ENCODE peak calls at places on chromosomes 11 and 22, in six cellular contexts. A is AG09309, W is nephron progenitor cell, O is tibial nerve, Q is endodermal cell, S is A549. P is an unnamed sample.

GRCh38 chr11:73949246-73949645 is 1.6 kb upstream of the DNAJB13 start:
- DNase-seq in A (no peak), W (no peak), O (no peak), Q (no peak), S (no peak), P (no peak)

GRCh38 chr11:122977455-122978302 is 4.0 kb downstream of the BSX start:
- DNase-seq in A (no peak), W (peak), O (no peak), Q (peak), S (no peak), P (no peak)

GRCh38 chr11:93411705-93412104 is 81.2 kb downstream of the DEUP1 start:
- DNase-seq in A (no peak), W (no peak), O (no peak), Q (no peak), S (no peak), P (no peak)

GRCh38 chr11:99814738-99815137 is 794.0 kb downstream of the CNTN5 start:
- DNase-seq in A (no peak), W (no peak), O (no peak), Q (no peak), S (peak), P (no peak)

GRCh38 chr22:25334091-25334490 is 114.7 kb downstream of the CRYBB2 start:
- DNase-seq in A (no peak), W (peak), O (no peak), Q (peak), S (peak), P (no peak)

GRCh38 chr11:84594602-84595001 is 1032.5 kb downstream of the DLG2 start:
- DNase-seq in A (no peak), W (no peak), O (no peak), Q (no peak), S (no peak), P (no peak)

GRCh38 chr11:92794783-92795182 is 174.7 kb upstream of the MTNR1B start:
- DNase-seq in A (no peak), W (peak), O (no peak), Q (no peak), S (no peak), P (no peak)

GRCh38 chr22:50262460-50262911 is 1.0 kb upstream of the MAPK12 start:
- DNase-seq in A (no peak), W (no peak), O (no peak), Q (no peak), S (peak), P (no peak)

GRCh38 chr11:131217313-131218297 is 152.8 kb upstream of the NTM start:
- DNase-seq in A (no peak), W (no peak), O (no peak), Q (peak), S (peak), P (no peak)

GRCh38 chr22:46915978-46916730 is 153.7 kb downstream of the TBC1D22A start:
- DNase-seq in A (no peak), W (no peak), O (no peak), Q (no peak), S (no peak), P (no peak)

GRCh38 chr11:47007579-47007978 is 71.0 kb downstream of the CSTPP1 start:
- DNase-seq in A (no peak), W (no peak), O (no peak), Q (no peak), S (no peak), P (no peak)

GRCh38 chr11:96259053-96259837 is 83.8 kb downstream of the MAML2 start:
- DNase-seq in A (no peak), W (no peak), O (no peak), Q (no peak), S (peak), P (no peak)

GRCh38 chr11:130633466-130633865 is 185.0 kb downstream of the ADAMTS15 start:
- DNase-seq in A (no peak), W (no peak), O (no peak), Q (no peak), S (no peak), P (no peak)

GRCh38 chr11:58580311-58580710 is 1.4 kb downstream of the ZFP91 start:
- DNase-seq in A (no peak), W (no peak), O (no peak), Q (no peak), S (no peak), P (no peak)

GRCh38 chr22:37517826-37518450 is 1.3 kb downstream of the CARD10 start:
- DNase-seq in A (no peak), W (no peak), O (no peak), Q (no peak), S (no peak), P (no peak)

GRCh38 chr11:332651-333480 is 12.2 kb upstream of the IFITM3 start:
- DNase-seq in A (no peak), W (no peak), O (no peak), Q (no peak), S (no peak), P (no peak)

GRCh38 chr11:78420255-78420764 is 2.7 kb upstream of the GAB2 start:
- DNase-seq in A (peak), W (peak), O (peak), Q (peak), S (peak), P (peak)

GRCh38 chr22:38218661-38219331 is 17.0 kb downstream of the MAFF start:
- DNase-seq in A (peak), W (peak), O (peak), Q (peak), S (peak), P (no peak)

GRCh38 chr11:74269161-74269809 is 42.2 kb downstream of the P4HA3 start:
- DNase-seq in A (no peak), W (no peak), O (no peak), Q (peak), S (peak), P (no peak)

GRCh38 chr22:19713650-19714319 is 518 bp upstream of the SEPTIN5 start:
- DNase-seq in A (no peak), W (peak), O (no peak), Q (peak), S (no peak), P (no peak)

GRCh38 chr11:26134053-26134452 is 197.9 kb upstream of the ANO3 start:
- DNase-seq in A (no peak), W (no peak), O (no peak), Q (no peak), S (no peak), P (no peak)

GRCh38 chr11:33016654-33017053 is 976 bp downstream of the DEPDC7 start:
- DNase-seq in A (no peak), W (no peak), O (no peak), Q (no peak), S (no peak), P (no peak)

GRCh38 chr22:28594784-28595324 is 84.8 kb downstream of the TTC28 start:
- DNase-seq in A (peak), W (no peak), O (no peak), Q (no peak), S (peak), P (no peak)
- TF ChIP-seq CTCF in A (peak), W (peak), O (peak), Q (peak), S (peak), P (peak)

GRCh38 chr11:35419713-35420333 is 465 bp upstream of the SLC1A2 start:
- DNase-seq in A (no peak), W (peak), O (no peak), Q (peak), S (no peak), P (no peak)
- TF ChIP-seq CTCF in A (no peak), W (no peak), O (no peak), Q (no peak), S (no peak), P (no peak)

DNA sequence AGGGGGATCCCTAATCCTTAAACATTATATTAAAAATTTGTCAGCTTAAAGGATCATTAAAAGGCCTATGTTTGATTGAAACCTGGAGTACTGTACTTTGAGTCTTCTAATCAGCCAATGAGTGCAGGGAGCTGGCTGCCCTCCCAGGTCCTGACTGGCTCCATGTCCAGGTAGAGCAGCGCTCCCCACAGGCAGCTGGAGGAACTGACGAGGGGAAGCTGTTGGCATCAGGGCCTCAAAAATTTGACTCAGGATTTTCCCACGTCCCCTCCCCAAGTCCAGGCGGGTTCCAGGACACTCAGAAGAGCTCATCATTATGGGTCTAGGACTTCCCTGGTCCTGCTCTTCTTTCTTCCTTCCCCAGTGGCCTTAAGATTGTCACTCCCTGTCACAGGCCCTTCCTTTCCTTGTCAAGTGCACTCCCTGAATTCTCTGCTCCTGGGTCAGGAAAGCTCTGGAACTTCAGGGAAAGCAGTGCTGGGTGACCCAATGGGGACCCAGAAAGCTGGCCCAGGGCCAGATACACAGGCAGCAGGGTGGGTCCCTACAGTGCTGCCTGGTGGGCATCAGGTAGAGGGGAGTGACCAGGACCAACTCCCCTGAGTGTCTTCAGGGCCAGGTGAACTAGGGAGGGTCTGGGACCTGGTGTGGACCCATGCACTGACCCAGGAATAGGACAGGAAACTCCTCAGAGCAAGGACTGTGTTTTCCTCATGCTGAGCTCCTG is 65.5 kb downstream of the GGTLC2 start:
- DNase-seq in A (no peak), W (peak), O (no peak), Q (peak), S (peak), P (no peak)
- TF ChIP-seq CTCF in A (peak), W (peak), O (no peak), Q (peak), S (no peak), P (no peak)

DNA sequence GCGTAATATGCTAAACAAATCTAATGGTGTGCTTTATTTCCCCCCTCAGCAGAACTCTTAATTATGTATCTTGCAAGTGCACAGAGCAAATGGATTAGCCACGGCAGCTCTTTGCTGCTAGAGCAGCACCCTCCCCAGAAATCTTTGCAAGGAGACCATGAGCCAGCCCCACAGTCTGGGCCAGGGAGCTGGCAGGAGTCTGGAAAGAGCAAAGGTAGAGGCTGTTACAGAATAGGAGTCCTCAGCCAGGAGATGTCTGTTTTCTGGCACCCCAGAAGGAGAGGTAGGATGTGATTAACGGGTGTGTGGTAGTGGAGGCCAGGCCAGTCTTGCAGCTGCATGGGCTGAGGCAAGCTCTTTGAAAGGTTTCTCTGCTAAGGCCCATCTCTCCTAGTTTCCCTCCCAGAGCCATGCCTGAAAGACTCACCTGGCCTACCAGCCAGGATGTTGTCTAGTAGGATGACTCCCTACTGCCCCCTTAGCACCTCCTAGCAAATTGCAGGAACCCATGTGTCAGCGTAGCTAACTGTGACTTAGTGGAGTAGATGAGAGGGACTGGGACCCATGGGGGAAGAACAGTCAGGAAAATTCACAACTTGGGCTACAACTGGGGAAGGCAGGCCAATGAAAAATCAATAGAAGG is 557.2 kb downstream of the BUD13 start:
- DNase-seq in A (no peak), W (no peak), O (no peak), Q (peak), S (peak), P (no peak)
- TF ChIP-seq CTCF in A (peak), W (peak), O (no peak), Q (peak), S (no peak), P (no peak)

DNA sequence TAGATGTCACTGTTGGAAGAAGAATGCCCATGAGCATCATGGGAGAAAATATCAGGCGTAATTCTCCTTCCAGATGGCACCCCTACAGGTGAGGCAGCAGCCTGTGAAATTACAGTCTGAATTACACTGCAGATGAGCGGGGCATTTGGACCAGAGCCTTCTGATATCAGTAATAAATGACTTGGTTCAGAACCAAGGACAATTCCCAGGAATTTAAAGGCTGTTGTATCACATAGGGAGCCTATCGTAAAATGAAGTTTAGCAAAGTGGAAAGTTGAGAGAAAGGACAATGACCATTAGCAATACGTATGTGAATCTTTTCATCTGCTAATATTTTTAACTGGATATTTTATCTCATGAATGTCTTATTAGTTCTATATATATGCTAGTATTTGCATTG is 61.3 kb downstream of the PRMT3 start:
- DNase-seq in A (no peak), W (no peak), O (no peak), Q (no peak), S (no peak), P (no peak)
- TF ChIP-seq CTCF in A (no peak), W (no peak), O (no peak), Q (peak), S (no peak), P (no peak)

DNA sequence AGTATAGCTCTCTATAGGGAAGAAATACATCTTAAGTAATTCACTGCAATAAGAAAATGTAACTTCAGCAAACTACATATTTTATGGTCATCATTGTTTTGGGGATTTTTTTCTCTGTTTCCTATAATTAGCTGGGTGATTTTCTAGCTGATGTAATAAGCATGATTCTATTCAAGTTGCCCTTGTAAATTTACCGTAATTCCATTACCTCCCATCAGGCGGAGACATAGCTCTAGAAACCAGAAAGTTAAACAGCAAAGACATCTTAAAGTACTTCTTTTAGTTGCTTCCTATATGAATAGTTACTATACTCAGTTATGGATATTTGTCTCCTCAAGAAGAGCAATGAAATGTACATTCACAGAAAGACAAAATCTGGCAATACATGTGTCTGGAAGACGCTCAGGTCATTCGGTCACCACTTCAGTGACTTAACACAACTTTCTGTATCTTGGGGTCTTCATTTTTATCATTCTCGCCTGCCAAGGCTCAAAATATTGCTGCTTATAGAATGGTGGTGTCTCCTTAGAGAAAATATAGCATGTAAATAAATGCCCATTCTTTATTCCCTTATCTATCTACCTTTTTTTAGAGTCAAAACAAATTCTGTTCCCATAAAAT is 239.9 kb upstream of the ZC3H12C start:
- DNase-seq in A (peak), W (peak), O (no peak), Q (no peak), S (peak), P (no peak)
- TF ChIP-seq CTCF in A (peak), W (peak), O (no peak), Q (peak), S (peak), P (no peak)

DNA sequence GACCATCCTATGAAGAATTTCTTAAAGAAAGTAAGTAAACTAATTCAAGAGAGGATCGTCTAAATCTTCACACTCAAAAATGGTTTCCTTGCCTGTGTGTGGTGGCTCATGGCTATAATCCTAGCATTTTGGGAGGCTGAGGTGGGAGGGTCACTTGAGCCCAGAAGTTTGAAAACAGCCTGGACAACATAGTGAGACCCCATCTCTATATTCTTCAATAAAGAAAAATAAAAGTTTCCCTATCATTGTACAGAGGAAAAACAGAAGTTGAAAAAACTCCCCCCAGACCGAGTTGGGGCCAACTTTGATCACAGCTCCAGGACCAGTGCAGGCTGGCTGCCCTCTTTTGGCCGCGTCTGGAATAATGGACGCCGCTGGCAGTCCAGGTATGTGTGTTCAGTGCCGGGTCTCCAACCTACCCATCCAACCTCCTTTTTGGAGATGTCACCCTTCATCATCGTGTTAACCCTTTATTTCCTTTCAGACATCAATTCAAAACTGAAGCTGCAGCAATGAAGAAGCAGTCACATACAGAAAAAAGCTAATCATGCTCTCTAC is 3.0 kb downstream of the RPS25 start:
- DNase-seq in A (no peak), W (no peak), O (no peak), Q (peak), S (no peak), P (no peak)
- TF ChIP-seq CTCF in A (no peak), W (no peak), O (no peak), Q (no peak), S (no peak), P (no peak)